ENCODE peak calls at places on chromosomes 16 and 17, in nine cellular contexts. C, Q, X, V, I, D, U, Y and G are unnamed samples. For H3K4me1 and H3K27me3, the result is how much of the 10 kb centered on the place peaks cover.

GRCh38 chr16:65618335-65618734 is 496.5 kb upstream of the CDH11 start:
- ATAC-seq in C (no peak), Q (no peak), X (no peak), V (no peak), I (no peak), D (no peak), U (no peak), Y (no peak), G (no peak)

GRCh38 chr17:45873728-45874127 is 20.6 kb upstream of the MAPT start:
- ATAC-seq in C (no peak), Q (no peak), X (no peak), V (no peak), I (no peak), D (no peak), U (peak), Y (no peak), G (no peak)

GRCh38 chr16:71622088-71622487 is 3.9 kb upstream of the MARVELD3 start:
- ATAC-seq in C (no peak), Q (no peak), X (no peak), V (no peak), I (no peak), D (no peak), U (no peak), Y (no peak), G (no peak)

GRCh38 chr17:82527893-82528292 is 8.4 kb downstream of the FOXK2 start:
- ATAC-seq in C (peak), Q (no peak), X (no peak), V (no peak), I (peak), D (no peak), U (no peak), Y (no peak), G (no peak)

GRCh38 chr17:82424001-82424862 is 5.8 kb upstream of the OGFOD3 start:
- ATAC-seq in C (peak), Q (peak), X (peak), V (no peak), I (no peak), D (peak), U (peak), Y (peak), G (no peak)

GRCh38 chr16:22683730-22684280 is 130.2 kb upstream of the HS3ST2 start:
- ATAC-seq in C (no peak), Q (no peak), X (peak), V (no peak), I (no peak), D (peak), U (no peak), Y (no peak), G (no peak)

GRCh38 chr16:11824362-11824761 is 27.0 kb downstream of the RSL1D1 start:
- ATAC-seq in C (peak), Q (no peak), X (peak), V (peak), I (peak), D (peak), U (peak), Y (no peak), G (peak)

GRCh38 chr16:49528035-49528434 is 154.4 kb downstream of the C16orf78 start:
- ATAC-seq in C (peak), Q (peak), X (no peak), V (no peak), I (peak), D (no peak), U (peak), Y (peak), G (peak)

GRCh38 chr16:69566437-69567030 is 768 bp downstream of the NFAT5 start:
- ATAC-seq in C (peak), Q (peak), X (peak), V (peak), I (peak), D (peak), U (peak), Y (peak), G (peak)

GRCh38 chr17:37483311-37484039 is 6.2 kb upstream of the DUSP14 start:
- ATAC-seq in C (no peak), Q (peak), X (no peak), V (no peak), I (no peak), D (no peak), U (no peak), Y (peak), G (peak)

GRCh38 chr16:8694795-8695194 is 20.4 kb downstream of the ABAT start:
- ATAC-seq in C (no peak), Q (no peak), X (no peak), V (no peak), I (no peak), D (no peak), U (no peak), Y (peak), G (no peak)

GRCh38 chr16:64627781-64628180 is 494.1 kb downstream of the CDH11 start:
- ATAC-seq in C (no peak), Q (no peak), X (no peak), V (no peak), I (no peak), D (no peak), U (no peak), Y (no peak), G (no peak)

GRCh38 chr17:60599220-60599619 is 773 bp upstream of the PPM1D start:
- ATAC-seq in C (no peak), Q (no peak), X (no peak), V (no peak), I (no peak), D (peak), U (peak), Y (no peak), G (no peak)

GRCh38 chr17:71378036-71378435 is 742.8 kb upstream of the SOX9 start:
- ATAC-seq in C (no peak), Q (no peak), X (no peak), V (no peak), I (no peak), D (no peak), U (no peak), Y (no peak), G (no peak)

GRCh38 chr16:7304932-7305331 is 27.7 kb upstream of the RBFOX1 start:
- ATAC-seq in C (no peak), Q (no peak), X (no peak), V (no peak), I (no peak), D (no peak), U (no peak), Y (no peak), G (no peak)

GRCh38 chr16:7304257-7304656 is 28.4 kb upstream of the RBFOX1 start:
- ATAC-seq in C (no peak), Q (no peak), X (no peak), V (no peak), I (no peak), D (no peak), U (no peak), Y (peak), G (no peak)

GRCh38 chr16:7303677-7304200 is 28.9 kb upstream of the RBFOX1 start:
- ATAC-seq in C (no peak), Q (no peak), X (no peak), V (no peak), I (no peak), D (no peak), U (no peak), Y (peak), G (no peak)

GRCh38 chr16:7303014-7303676 is 29.5 kb upstream of the RBFOX1 start:
- ATAC-seq in C (no peak), Q (no peak), X (no peak), V (no peak), I (no peak), D (no peak), U (no peak), Y (peak), G (no peak)
- H3K4me3 ChIP-seq in C (no peak), Q (no peak), X (no peak), V (no peak), I (no peak), D (no peak), U (no peak), Y (peak), G (peak)

GRCh38 chr17:57542518-57542917 is 202.6 kb downstream of the CCDC182 start:
- ATAC-seq in C (no peak), Q (no peak), X (no peak), V (no peak), I (no peak), D (no peak), U (no peak), Y (no peak), G (no peak)

GRCh38 chr17:57540596-57540995 is 204.5 kb downstream of the CCDC182 start:
- ATAC-seq in C (no peak), Q (no peak), X (no peak), V (no peak), I (no peak), D (no peak), U (no peak), Y (peak), G (no peak)

GRCh38 chr17:57539528-57540301 is 205.4 kb downstream of the CCDC182 start:
- ATAC-seq in C (no peak), Q (no peak), X (no peak), V (no peak), I (no peak), D (no peak), U (no peak), Y (no peak), G (no peak)

GRCh38 chr17:57541472-57542394 is 203.4 kb downstream of the CCDC182 start:
- ATAC-seq in C (no peak), Q (peak), X (no peak), V (no peak), I (peak), D (no peak), U (no peak), Y (no peak), G (peak)

DNA sequence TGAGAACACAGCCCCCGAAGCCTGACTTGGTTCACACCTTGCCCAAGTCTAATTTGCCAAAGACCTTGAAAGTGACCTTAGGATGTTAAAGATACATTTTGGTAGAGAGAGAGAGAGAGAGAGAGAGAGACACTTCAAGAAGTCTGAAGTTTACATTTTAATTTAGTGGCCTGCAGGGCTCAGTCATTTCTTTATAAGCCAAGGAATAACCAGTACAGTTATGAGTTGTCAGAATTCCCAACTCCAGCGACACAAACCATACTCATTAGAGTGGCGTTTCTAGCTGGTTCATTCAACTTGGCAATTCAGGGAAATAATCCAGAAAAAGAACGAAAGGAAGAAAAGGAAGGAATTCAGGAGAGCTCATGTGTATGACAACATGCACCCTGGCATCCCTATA is 204.1 kb downstream of the CCDC182 start:
- ATAC-seq in C (no peak), Q (no peak), X (no peak), V (no peak), I (no peak), D (no peak), U (no peak), Y (no peak), G (no peak)
- H3K4me1 ChIP-seq in C (under half), Q (under half), X (under half), V (under half), I (under half), D (half or more), U (under half), Y (under half), G (under half)

DNA sequence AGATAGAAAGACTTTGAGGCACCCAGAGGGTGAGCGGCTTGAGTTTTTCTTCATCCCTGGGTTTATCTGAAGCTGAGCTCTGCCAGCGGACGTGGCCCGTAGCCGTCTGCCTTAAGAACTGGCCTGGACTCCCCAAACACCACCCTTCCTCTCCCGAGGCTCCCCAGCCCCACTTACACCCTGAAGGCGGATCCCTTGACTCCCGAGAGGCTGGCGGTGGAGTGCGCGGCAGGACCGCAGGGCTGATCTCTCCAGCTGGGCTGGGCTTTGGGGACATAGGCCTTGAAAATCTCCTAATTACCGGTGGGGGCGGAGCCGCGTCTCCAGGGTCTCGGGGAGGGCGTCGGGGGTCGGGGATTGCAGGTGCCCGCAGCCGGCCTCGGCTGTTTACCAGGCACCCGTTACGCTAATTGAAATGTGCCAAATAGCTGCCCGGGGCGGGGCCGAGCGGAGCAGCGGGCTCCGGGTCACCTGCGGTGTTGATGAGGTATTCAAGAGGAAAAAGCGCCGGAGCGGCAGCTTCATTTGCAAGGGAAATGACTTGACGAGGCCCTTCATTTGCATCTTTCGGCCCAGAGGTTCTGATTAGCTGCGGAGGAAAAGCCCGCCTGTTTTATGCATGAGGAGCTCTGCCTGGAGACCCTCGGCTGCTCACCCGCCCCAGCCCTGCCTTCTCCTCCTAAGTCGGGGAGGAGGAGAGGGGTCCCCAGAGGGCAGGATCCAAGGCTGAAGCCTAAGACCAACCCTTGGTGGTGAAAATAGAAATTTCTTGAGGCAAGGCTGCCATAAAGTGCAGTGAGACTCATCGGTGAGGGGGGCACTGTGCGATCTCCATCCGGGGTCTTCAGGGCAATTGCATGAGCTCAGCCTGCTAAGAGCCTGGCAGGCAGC is 100.7 kb downstream of the MGAT5B start:
- ATAC-seq in C (peak), Q (no peak), X (peak), V (peak), I (peak), D (no peak), U (peak), Y (peak), G (no peak)
- H3K27me3 ChIP-seq in C (half or more), Q (half or more), X (under half), V (under half), I (under half), D (under half), U (under half), Y (under half), G (half or more)

GRCh38 chr17:77323413-77324171 is 182.8 kb downstream of the SEC14L1 start:
- ATAC-seq in C (peak), Q (peak), X (peak), V (no peak), I (peak), D (peak), U (no peak), Y (no peak), G (no peak)
- H3K4me3 ChIP-seq in C (no peak), Q (peak), X (peak), V (no peak), I (no peak), D (peak), U (no peak), Y (no peak), G (peak)

DNA sequence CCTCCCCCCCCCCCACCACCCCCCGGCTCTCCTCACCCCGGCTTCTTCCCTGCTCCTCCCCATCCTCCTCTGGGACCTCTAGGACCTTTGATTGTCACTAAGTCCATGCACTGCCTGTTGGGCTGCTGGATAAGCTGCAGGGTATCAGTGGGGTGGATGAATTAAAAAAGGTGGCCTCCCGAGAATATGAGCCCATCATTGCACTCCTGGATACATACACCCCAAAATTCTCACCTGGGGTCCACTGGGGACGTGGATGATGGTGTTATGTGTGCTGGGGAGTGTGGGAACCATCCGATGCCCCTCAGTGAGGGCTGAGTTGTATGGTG is 88.8 kb downstream of the IRF8 start:
- ATAC-seq in C (no peak), Q (no peak), X (no peak), V (no peak), I (no peak), D (no peak), U (no peak), Y (no peak), G (peak)
- H3K4me1 ChIP-seq in C (under half), Q (under half), X (under half), V (under half), I (under half), D (under half), U (under half), Y (under half), G (under half)

GRCh38 chr17:49978501-49978900 is 9.5 kb downstream of the DLX4 start:
- ATAC-seq in C (peak), Q (no peak), X (peak), V (no peak), I (no peak), D (no peak), U (no peak), Y (no peak), G (no peak)

GRCh38 chr17:49979748-49980479 is 10.9 kb downstream of the DLX4 start:
- ATAC-seq in C (no peak), Q (no peak), X (no peak), V (no peak), I (no peak), D (no peak), U (no peak), Y (no peak), G (no peak)

GRCh38 chr17:49976163-49976827 is 7.3 kb downstream of the DLX4 start:
- ATAC-seq in C (no peak), Q (no peak), X (no peak), V (peak), I (peak), D (no peak), U (no peak), Y (no peak), G (no peak)

GRCh38 chr17:49976828-49977202 is 7.8 kb downstream of the DLX4 start:
- ATAC-seq in C (no peak), Q (no peak), X (no peak), V (no peak), I (no peak), D (no peak), U (no peak), Y (no peak), G (no peak)

GRCh38 chr17:49977463-49978389 is 8.7 kb downstream of the DLX4 start:
- ATAC-seq in C (no peak), Q (peak), X (no peak), V (no peak), I (no peak), D (no peak), U (no peak), Y (peak), G (no peak)
- H3K27me3 ChIP-seq in C (half or more), Q (half or more), X (under half), V (under half), I (under half), D (under half), U (under half), Y (half or more), G (half or more)

GRCh38 chr16:89575247-89576172 is at the start of gene CPNE7:
- ATAC-seq in C (peak), Q (peak), X (peak), V (peak), I (no peak), D (no peak), U (peak), Y (peak), G (no peak)
- H3K4me3 ChIP-seq in C (no peak), Q (peak), X (peak), V (no peak), I (no peak), D (no peak), U (peak), Y (peak), G (peak)

GRCh38 chr17:31308935-31309334 is 4.9 kb downstream of the EVI2B start:
- ATAC-seq in C (no peak), Q (no peak), X (no peak), V (no peak), I (no peak), D (no peak), U (no peak), Y (no peak), G (no peak)
- H3K4me1 ChIP-seq in C (under half), Q (under half), X (under half), V (under half), I (under half), D (under half), U (under half), Y (under half), G (under half)

DNA sequence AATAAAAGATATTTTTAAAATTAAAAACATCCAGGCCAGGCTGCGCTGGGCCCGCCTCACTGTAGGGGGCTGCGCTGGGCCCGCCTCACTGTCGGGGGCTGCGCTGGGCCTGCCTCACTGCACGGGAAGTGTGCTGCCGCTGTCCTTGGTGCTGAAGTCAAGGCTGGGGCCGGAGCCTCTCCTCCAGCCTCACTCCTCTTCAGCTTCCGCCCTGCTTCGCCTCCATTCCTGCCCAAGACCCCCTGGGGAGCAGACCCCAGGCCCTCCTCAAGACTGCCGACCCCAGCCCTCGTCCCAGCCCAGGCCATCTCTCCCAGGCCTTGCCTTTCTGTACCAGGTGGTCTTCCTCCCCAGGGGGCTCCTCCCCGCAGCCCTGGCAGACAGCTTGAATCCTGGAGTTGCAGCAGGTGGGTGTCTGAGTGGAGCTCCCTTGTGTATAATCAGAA is 26.2 kb downstream of the ENDOV start:
- ATAC-seq in C (peak), Q (peak), X (no peak), V (no peak), I (peak), D (peak), U (peak), Y (peak), G (no peak)
- H3K27me3 ChIP-seq in C (under half), Q (under half), X (under half), V (under half), I (under half), D (under half), U (under half), Y (under half), G (under half)

GRCh38 chr17:48591435-48592077 is 1.5 kb upstream of the HOXB3 start:
- ATAC-seq in C (no peak), Q (no peak), X (no peak), V (no peak), I (no peak), D (no peak), U (no peak), Y (no peak), G (no peak)
- H3K4me3 ChIP-seq in C (peak), Q (peak), X (peak), V (no peak), I (no peak), D (no peak), U (no peak), Y (no peak), G (no peak)